ENCODE peak calls at places on chromosomes 16 and 17, in five cellular contexts. N, H, A, Q and B are unnamed samples.
A peak's percentile ranks its signal among the peaks of the same experiment; 100 is the strongest.

GRCh38 chr16:52597073-52597771 is 50.3 kb upstream of the TOX3 start:
- DNase-seq in A (no peak), N (no peak), H (no peak), Q (no peak), B (no peak)

GRCh38 chr17:33125552-33125950 is 133.9 kb downstream of the SPACA3 start:
- DNase-seq in A (no peak), H (no peak), N (no peak), Q (no peak), B (no peak)

GRCh38 chr16:78893340-78893739 is 707.2 kb downstream of the MAF start:
- DNase-seq in H (peak; percentile 50), A (no peak), N (no peak), Q (no peak), B (no peak)

GRCh38 chr17:59853168-59853918 is 39.4 kb downstream of the TUBD1 start:
- DNase-seq in N (no peak), A (no peak), Q (no peak), H (peak; percentile 96), B (no peak)

GRCh38 chr17:18919963-18920362 is 32.0 kb upstream of the SLC5A10 start:
- DNase-seq in N (no peak), Q (no peak), A (no peak), H (no peak), B (no peak)

GRCh38 chr17:69474171-69474831 is 59.8 kb downstream of the MAP2K6 start:
- DNase-seq in N (no peak), Q (no peak), A (no peak), H (no peak), B (no peak)

GRCh38 chr17:73748521-73748920 is 104.3 kb upstream of the SDK2 start:
- DNase-seq in A (no peak), H (no peak), N (no peak), Q (no peak), B (no peak)

GRCh38 chr16:48165961-48166578 is 10.3 kb upstream of the ABCC12 start:
- DNase-seq in A (no peak), Q (no peak), N (no peak), H (no peak), B (no peak)

GRCh38 chr16:82033006-82033405 is 2.0 kb upstream of the HSD17B2 start:
- DNase-seq in A (no peak), H (no peak), Q (no peak), N (no peak), B (no peak)

GRCh38 chr17:4859816-4860625 is 26.9 kb downstream of the MINK1 start:
- DNase-seq in Q (no peak), H (no peak), A (no peak), N (no peak), B (no peak)

GRCh38 chr17:1203111-1203966 is 23.6 kb upstream of the ABR start:
- DNase-seq in N (peak; percentile 38), A (peak; percentile 60), H (no peak), Q (no peak), B (peak; percentile 52)

GRCh38 chr16:77582956-77583355 is 139.4 kb upstream of the NUDT7 start:
- DNase-seq in N (no peak), Q (no peak), H (no peak), A (no peak), B (no peak)

GRCh38 chr17:57565119-57565635 is 179.9 kb downstream of the CCDC182 start:
- DNase-seq in N (no peak), A (no peak), Q (no peak), H (no peak), B (no peak)

GRCh38 chr16:65373095-65373494 is 251.2 kb upstream of the CDH11 start:
- DNase-seq in H (no peak), Q (no peak), A (no peak), N (no peak), B (no peak)

GRCh38 chr16:17828012-17828411 is 357.3 kb upstream of the XYLT1 start:
- DNase-seq in A (no peak), N (no peak), H (no peak), Q (no peak), B (no peak)

GRCh38 chr17:80109713-80110446 is 8.5 kb downstream of the GAA start:
- DNase-seq in N (no peak), A (no peak), Q (no peak), H (no peak), B (no peak)

GRCh38 chr16:13767215-13767614 is 152.7 kb upstream of the ERCC4 start:
- DNase-seq in N (no peak), H (no peak), Q (peak; percentile 77), A (no peak), B (no peak)

GRCh38 chr16:9528680-9529079 is 437.2 kb downstream of the HAPSTR1 start:
- DNase-seq in N (no peak), H (no peak), Q (no peak), A (no peak), B (no peak)

GRCh38 chr17:32899240-32900013 is 22.5 kb upstream of the MYO1D start:
- DNase-seq in N (no peak), H (no peak), A (no peak), Q (no peak), B (no peak)

GRCh38 chr17:14156689-14157088 is 80.0 kb downstream of the CDRT15 start:
- DNase-seq in A (no peak), Q (peak; percentile 34), H (no peak), N (no peak), B (no peak)

GRCh38 chr17:53792451-53792850 is 30.3 kb upstream of the KIF2B start:
- DNase-seq in A (no peak), N (no peak), Q (no peak), H (no peak), B (no peak)

GRCh38 chr17:4788807-4789700 is at the start of gene GLTPD2:
- DNase-seq in H (no peak), Q (no peak), A (no peak), N (no peak), B (no peak)

GRCh38 chr16:71807905-71808592 is 585 bp downstream of the AP1G1 start:
- DNase-seq in Q (no peak), N (no peak), H (no peak), A (peak; percentile 26), B (no peak)

GRCh38 chr17:80261159-80261894 is 675 bp downstream of the RNF213 start:
- DNase-seq in H (peak; percentile 89), N (peak; percentile 42), Q (peak; percentile 63), A (peak; percentile 53), B (peak; percentile 31)

GRCh38 chr17:1487939-1488825 is 4.3 kb downstream of the MYO1C start:
- DNase-seq in N (peak; percentile 68), Q (no peak), A (peak; percentile 87), H (peak; percentile 61), B (peak; percentile 77)

GRCh38 chr17:16888413-16889087 is 83.4 kb downstream of the TNFRSF13B start:
- DNase-seq in N (no peak), A (no peak), Q (no peak), H (no peak), B (no peak)

GRCh38 chr16:54055864-54056263 is 230.7 kb downstream of the IRX3 start:
- DNase-seq in Q (no peak), H (no peak), N (no peak), A (no peak), B (no peak)